ENCODE peak calls at places on chromosome 1, in six cellular contexts. F is lower leg skin, H is heart left ventricle, K is B cell, L is bronchial epithelial cell, Y is progenitor cell of endocrine pancreas. G is an unnamed sample.

GRCh38 chr1:70156529-70157120 is 48.8 kb downstream of the LRRC40 start:
- DNase-seq in F (no peak), H (no peak), K (no peak), L (peak), Y (no peak), G (no peak)

GRCh38 chr1:165862448-165862847 is 35.0 kb downstream of the UCK2 start:
- DNase-seq in F (no peak), H (no peak), K (no peak), L (no peak), Y (no peak), G (no peak)

GRCh38 chr1:150149490-150150453 is at the start of gene PLEKHO1:
- DNase-seq in F (peak), H (peak), K (peak), L (peak), Y (peak), G (peak)

GRCh38 chr1:245710961-245711903 is 556.4 kb downstream of the KIF26B start:
- DNase-seq in F (no peak), H (no peak), K (no peak), L (peak), Y (no peak), G (no peak)

GRCh38 chr1:32005522-32005921 is 8.1 kb upstream of the KHDRBS1 start:
- DNase-seq in F (peak), H (no peak), K (no peak), L (no peak), Y (no peak), G (no peak)

GRCh38 chr1:109901508-109902145 is 9.0 kb upstream of the CSF1 start:
- DNase-seq in F (no peak), H (peak), K (no peak), L (peak), Y (no peak), G (no peak)

GRCh38 chr1:158248122-158248521 is 6.1 kb upstream of the CD1A start:
- DNase-seq in F (no peak), H (no peak), K (peak), L (no peak), Y (no peak), G (peak)

GRCh38 chr1:48876221-48876785 is 99.6 kb upstream of the BEND5 start:
- DNase-seq in F (no peak), H (no peak), K (no peak), L (peak), Y (no peak), G (no peak)

GRCh38 chr1:150798509-150798908 is 9.6 kb downstream of the CTSK start:
- DNase-seq in F (no peak), H (no peak), K (no peak), L (no peak), Y (no peak), G (no peak)

GRCh38 chr1:169160845-169161511 is 54.5 kb downstream of the ATP1B1 start:
- DNase-seq in F (no peak), H (no peak), K (no peak), L (peak), Y (no peak), G (no peak)

GRCh38 chr1:151058682-151059341 is 610 bp downstream of the CDC42SE1 start:
- DNase-seq in F (peak), H (no peak), K (no peak), L (peak), Y (peak), G (peak)

GRCh38 chr1:167305059-167305704 is 84.5 kb downstream of the POU2F1 start:
- DNase-seq in F (no peak), H (no peak), K (no peak), L (no peak), Y (no peak), G (no peak)

GRCh38 chr1:92480200-92480812 is 6.4 kb downstream of the GFI1 start:
- DNase-seq in F (no peak), H (no peak), K (no peak), L (no peak), Y (peak), G (no peak)

GRCh38 chr1:113003751-113004690 is 48.0 kb upstream of the SLC16A1 start:
- DNase-seq in F (no peak), H (no peak), K (no peak), L (no peak), Y (no peak), G (no peak)

GRCh38 chr1:90614872-90615271 is 102.2 kb downstream of the BARHL2 start:
- DNase-seq in F (no peak), H (no peak), K (no peak), L (no peak), Y (no peak), G (no peak)

DNA sequence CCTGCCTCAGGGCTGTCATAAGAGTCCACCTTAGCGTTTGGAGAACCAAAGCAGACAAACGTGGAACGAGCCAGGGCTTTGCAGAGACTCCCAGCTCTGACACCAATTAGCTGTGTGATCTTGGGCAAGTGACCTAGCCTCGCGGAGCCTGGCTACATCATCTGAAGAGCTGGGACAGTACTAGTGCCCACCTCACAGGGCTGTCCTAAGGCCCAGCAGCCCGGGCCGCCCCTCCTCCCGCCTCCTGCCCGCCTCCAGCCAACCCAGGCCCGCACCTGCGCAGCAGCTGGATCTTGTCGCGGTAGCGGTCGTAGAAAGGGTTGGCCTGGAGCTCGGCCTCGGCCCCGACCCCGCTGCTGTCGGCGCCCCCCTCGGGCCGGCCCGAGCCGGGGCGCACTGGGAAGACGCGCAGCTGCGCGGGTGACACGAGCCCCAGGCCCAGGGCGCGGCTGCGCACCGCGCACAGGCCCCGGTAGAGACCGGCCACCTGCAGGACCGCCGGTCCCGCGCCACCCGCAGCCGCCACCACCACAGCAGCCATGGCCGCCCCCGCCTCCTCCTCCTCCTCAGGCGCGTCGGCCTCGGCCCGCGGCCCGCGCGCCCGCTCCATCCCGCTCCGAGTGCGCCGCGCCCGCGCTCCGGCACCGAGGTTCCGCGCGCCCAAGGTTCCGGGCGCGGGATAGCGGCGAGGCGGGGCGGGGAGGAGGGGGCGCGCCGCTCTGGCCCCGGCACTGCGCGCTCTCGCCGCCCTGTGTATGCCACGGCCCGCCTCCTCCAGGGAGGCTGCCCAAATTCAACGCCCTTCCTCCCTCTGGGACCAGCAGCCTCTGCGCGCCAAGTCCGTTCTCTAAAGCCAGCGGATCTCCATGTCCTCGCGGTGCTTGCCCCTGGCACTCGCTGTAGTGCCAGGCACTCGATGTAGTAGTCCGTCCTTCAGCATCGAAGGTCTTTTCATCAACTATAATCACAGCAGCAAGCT is at the start of gene ATPAF1:
- DNase-seq in F (peak), H (peak), K (peak), L (peak), Y (peak), G (peak)
- TF ChIP-seq CTCF in F (no peak), H (no peak), K (no peak), L (no peak), Y (no peak), G (no peak)

GRCh38 chr1:50735443-50735842 is 224.6 kb downstream of the FAF1 start:
- DNase-seq in F (no peak), H (no peak), K (no peak), L (peak), Y (no peak), G (no peak)
- TF ChIP-seq CTCF in F (no peak), H (peak), K (peak), L (peak), Y (peak), G (peak)

GRCh38 chr1:77889240-77889637 is 815 bp downstream of the NEXN start:
- DNase-seq in F (no peak), H (no peak), K (no peak), L (peak), Y (no peak), G (no peak)

GRCh38 chr1:77888429-77889239 is at the start of gene NEXN:
- DNase-seq in F (peak), H (peak), K (no peak), L (no peak), Y (peak), G (peak)

GRCh38 chr1:77889671-77890070 is 1.2 kb downstream of the NEXN start:
- DNase-seq in F (no peak), H (no peak), K (no peak), L (peak), Y (no peak), G (no peak)

GRCh38 chr1:77891200-77891599 is 2.8 kb downstream of the NEXN start:
- DNase-seq in F (no peak), H (no peak), K (no peak), L (no peak), Y (no peak), G (no peak)

DNA sequence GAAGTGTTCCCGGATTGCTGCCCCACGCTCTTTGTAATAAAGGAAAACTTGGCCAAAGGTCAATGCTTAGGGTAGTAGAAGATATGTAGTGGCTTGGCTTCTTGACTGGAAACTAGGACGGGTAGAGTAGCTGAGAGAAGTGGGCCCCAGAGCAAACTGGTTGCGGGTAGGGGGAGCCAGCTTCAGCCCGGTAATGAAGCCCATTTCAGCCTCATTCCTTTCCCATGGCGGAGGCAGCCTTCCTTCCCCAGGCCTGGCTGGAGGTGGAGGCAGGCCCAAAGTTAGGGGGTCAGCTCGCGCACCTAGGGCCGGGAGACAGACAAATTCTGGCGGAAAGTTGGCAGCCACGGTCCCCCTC is 374 bp upstream of the NEXN start:
- DNase-seq in F (no peak), H (no peak), K (no peak), L (no peak), Y (no peak), G (no peak)
- TF ChIP-seq CTCF in F (no peak), H (no peak), K (no peak), L (no peak), Y (no peak), G (no peak)

DNA sequence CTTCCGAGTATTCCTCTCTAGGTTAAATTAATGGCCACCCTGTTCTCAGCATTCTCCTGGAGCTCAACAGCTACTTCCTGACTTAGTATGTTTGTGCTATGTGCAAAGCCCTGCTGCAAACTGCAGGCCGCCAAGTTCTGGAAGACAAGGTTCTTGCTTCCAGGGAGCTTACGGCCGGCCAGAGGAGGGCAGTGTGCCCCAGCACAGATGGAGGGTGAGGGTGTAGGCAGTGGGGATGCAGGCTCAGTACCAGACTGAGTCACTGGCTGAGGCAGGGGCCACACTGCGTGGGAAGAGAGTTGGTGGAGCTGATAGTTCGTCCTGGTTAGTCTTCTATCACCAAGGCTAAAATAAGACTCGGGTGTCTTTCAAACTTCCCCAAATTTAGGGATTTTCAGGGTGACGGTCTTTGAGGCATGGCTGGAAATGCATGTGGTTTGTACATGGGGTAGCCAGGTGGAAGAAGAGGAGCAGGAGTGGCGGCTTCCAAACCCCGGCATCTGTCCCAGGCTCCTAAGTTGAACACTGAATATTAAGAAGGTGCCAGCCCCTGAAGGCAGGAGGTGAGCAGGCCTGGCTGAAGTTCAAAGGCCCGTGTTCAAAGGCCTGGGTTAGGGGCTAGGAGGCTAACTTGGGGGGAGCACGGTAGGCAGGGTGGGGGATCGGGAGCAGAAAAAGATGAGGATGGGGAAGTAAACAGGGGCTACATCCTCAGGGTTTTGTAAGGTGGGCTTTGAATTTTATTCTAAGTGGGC is 42.9 kb downstream of the ELK4 start:
- DNase-seq in F (peak), H (no peak), K (peak), L (peak), Y (no peak), G (no peak)
- TF ChIP-seq CTCF in F (no peak), H (no peak), K (no peak), L (peak), Y (peak), G (no peak)

DNA sequence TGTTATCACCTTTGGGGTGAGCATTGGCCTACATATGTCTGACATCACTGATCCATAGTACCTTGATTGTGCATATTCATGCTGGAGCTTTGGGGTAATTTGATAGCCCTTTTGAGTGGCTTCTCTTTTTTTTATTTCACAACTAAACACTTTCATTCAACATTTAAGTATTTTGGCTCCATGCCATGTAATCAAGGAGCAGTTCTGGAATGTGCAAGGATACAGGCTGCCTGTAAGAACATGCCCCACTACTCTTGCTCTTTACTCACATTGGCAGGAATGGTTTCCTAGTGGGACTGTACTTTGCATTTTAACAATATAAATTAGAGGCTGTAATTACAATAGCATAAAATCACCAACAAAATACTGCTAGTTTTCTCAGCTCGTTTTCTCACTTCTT is 300.7 kb upstream of the SPAG17 start:
- DNase-seq in F (no peak), H (no peak), K (no peak), L (peak), Y (no peak), G (no peak)
- TF ChIP-seq CTCF in F (no peak), H (no peak), K (no peak), L (no peak), Y (no peak), G (no peak)

DNA sequence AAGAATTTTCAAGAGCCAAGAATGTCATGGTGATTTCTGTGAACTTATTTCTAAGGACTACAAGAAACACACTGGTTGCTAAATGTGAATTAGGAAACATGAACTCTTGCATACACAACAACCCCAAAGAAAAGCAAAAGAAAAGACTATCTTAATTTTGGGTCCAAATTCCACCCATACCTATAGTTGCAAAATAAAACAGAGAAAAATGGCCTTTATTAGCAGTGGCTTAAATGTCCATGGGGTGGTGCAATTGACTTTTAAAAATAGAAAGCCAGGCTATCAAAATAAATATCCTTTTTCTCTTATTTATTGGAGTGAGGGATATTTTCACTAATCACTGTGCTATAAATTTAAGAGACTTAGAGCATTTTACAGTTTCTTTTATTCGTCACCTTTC is 80.9 kb upstream of the DPYD start:
- DNase-seq in F (no peak), H (no peak), K (no peak), L (peak), Y (no peak), G (no peak)
- TF ChIP-seq CTCF in F (no peak), H (no peak), K (no peak), L (no peak), Y (no peak), G (no peak)

GRCh38 chr1:173332026-173332425 is 124.9 kb upstream of the TNFSF4 start:
- DNase-seq in F (no peak), H (peak), K (no peak), L (peak), Y (no peak), G (no peak)

GRCh38 chr1:173328961-173329360 is 121.8 kb upstream of the TNFSF4 start:
- DNase-seq in F (no peak), H (no peak), K (no peak), L (no peak), Y (no peak), G (no peak)

GRCh38 chr1:173329747-173330146 is 122.6 kb upstream of the TNFSF4 start:
- DNase-seq in F (no peak), H (no peak), K (no peak), L (no peak), Y (no peak), G (no peak)

GRCh38 chr1:173330149-173330951 is 123.2 kb upstream of the TNFSF4 start:
- DNase-seq in F (no peak), H (no peak), K (no peak), L (peak), Y (no peak), G (no peak)

DNA sequence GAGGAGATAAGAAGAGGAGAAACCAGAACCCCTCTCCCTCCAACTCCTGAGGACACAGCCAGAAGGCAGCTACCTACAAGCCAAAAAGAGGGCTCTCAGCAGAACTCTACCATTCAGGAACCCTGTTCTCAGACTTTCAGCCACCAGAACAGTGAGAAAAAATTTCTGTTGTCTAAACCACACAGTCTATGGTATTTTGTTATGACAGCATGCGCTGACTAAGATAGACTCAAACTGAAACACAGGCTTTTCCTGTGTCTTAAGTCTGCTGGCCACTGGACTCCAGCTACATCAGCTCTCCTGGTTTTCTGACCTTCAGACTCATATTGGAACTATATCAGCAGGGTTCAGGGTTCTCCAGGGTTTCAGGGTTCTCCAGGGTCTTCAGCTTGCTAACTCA is 126.5 kb upstream of the TNFSF4 start:
- DNase-seq in F (no peak), H (no peak), K (no peak), L (no peak), Y (no peak), G (no peak)
- TF ChIP-seq CTCF in F (no peak), H (no peak), K (no peak), L (no peak), Y (no peak), G (no peak)